ENCODE peak calls at places on chromosomes 7 and 10, in five cellular contexts. B is colonic mucosa, N is HepG2, I is stomach, S is adrenal gland. F is an unnamed sample.

GRCh38 chr7:109246330-109247077 is 676.8 kb downstream of the DNAJB9 start:
- DNase-seq in B (no peak), N (no peak), I (peak), S (no peak), F (no peak)

GRCh38 chr10:43105793-43106158 is 28.9 kb downstream of the RET start:
- DNase-seq in B (no peak), N (no peak), I (no peak), S (no peak), F (no peak)

GRCh38 chr10:101046332-101047238 is 15.2 kb upstream of the KAZALD1 start:
- DNase-seq in B (no peak), N (no peak), I (no peak), S (no peak), F (no peak)

GRCh38 chr10:11107953-11108352 is 90.3 kb downstream of the CELF2 start:
- DNase-seq in B (no peak), N (no peak), I (no peak), S (no peak), F (no peak)

GRCh38 chr7:105849122-105849855 is 27.1 kb downstream of the ATXN7L1 start:
- DNase-seq in B (no peak), N (peak), I (no peak), S (no peak), F (no peak)

GRCh38 chr7:35697414-35698175 is 2.7 kb upstream of the HERPUD2 start:
- DNase-seq in B (no peak), N (peak), I (no peak), S (no peak), F (no peak)

GRCh38 chr7:46059308-46060020 is 138.4 kb upstream of the IGFBP3 start:
- DNase-seq in B (no peak), N (no peak), I (no peak), S (no peak), F (no peak)

GRCh38 chr7:105760549-105761447 is 115.6 kb downstream of the ATXN7L1 start:
- DNase-seq in B (no peak), N (no peak), I (no peak), S (no peak), F (no peak)

GRCh38 chr10:43227911-43228782 is 38.7 kb downstream of the RASGEF1A start:
- DNase-seq in B (no peak), N (no peak), I (no peak), S (peak), F (peak)

GRCh38 chr10:123240776-123241175 is 86.6 kb downstream of the BUB3 start:
- DNase-seq in B (no peak), N (no peak), I (no peak), S (no peak), F (no peak)

GRCh38 chr10:99895867-99896266 is 113.4 kb downstream of the ABCC2 start:
- DNase-seq in B (no peak), N (no peak), I (no peak), S (no peak), F (no peak)

GRCh38 chr7:150580615-150580986 is 13.4 kb downstream of the GIMAP4 start:
- DNase-seq in B (no peak), N (peak), I (no peak), S (no peak), F (no peak)

GRCh38 chr10:30374353-30374752 is 25.3 kb upstream of the MTPAP start:
- DNase-seq in B (no peak), N (peak), I (no peak), S (no peak), F (no peak)

GRCh38 chr10:122140477-122140902 is 130.6 kb upstream of the BTBD16 start:
- DNase-seq in B (no peak), N (no peak), I (no peak), S (no peak), F (no peak)

GRCh38 chr10:110723224-110723891 is 79.2 kb downstream of the RBM20 start:
- DNase-seq in B (no peak), N (no peak), I (no peak), S (no peak), F (no peak)

GRCh38 chr7:88226886-88227516 is 7.2 kb upstream of the SRI start:
- DNase-seq in B (peak), N (peak), I (peak), S (no peak), F (no peak)

GRCh38 chr10:6493521-6494451 is 86.3 kb downstream of the PRKCQ start:
- DNase-seq in B (no peak), N (no peak), I (no peak), S (no peak), F (no peak)

GRCh38 chr7:112207106-112207592 is 654 bp downstream of the ZNF277 start:
- DNase-seq in B (peak), N (no peak), I (no peak), S (no peak), F (no peak)

GRCh38 chr10:127801302-127801701 is 64.3 kb downstream of the FOXI2 start:
- DNase-seq in B (no peak), N (no peak), I (no peak), S (no peak), F (no peak)

GRCh38 chr7:2926120-2926897 is 82.2 kb upstream of the GNA12 start:
- DNase-seq in B (no peak), N (no peak), I (no peak), S (no peak), F (peak)

GRCh38 chr7:116433246-116433645 is 66.3 kb upstream of the CAV2 start:
- DNase-seq in B (no peak), N (no peak), I (no peak), S (no peak), F (no peak)

DNA sequence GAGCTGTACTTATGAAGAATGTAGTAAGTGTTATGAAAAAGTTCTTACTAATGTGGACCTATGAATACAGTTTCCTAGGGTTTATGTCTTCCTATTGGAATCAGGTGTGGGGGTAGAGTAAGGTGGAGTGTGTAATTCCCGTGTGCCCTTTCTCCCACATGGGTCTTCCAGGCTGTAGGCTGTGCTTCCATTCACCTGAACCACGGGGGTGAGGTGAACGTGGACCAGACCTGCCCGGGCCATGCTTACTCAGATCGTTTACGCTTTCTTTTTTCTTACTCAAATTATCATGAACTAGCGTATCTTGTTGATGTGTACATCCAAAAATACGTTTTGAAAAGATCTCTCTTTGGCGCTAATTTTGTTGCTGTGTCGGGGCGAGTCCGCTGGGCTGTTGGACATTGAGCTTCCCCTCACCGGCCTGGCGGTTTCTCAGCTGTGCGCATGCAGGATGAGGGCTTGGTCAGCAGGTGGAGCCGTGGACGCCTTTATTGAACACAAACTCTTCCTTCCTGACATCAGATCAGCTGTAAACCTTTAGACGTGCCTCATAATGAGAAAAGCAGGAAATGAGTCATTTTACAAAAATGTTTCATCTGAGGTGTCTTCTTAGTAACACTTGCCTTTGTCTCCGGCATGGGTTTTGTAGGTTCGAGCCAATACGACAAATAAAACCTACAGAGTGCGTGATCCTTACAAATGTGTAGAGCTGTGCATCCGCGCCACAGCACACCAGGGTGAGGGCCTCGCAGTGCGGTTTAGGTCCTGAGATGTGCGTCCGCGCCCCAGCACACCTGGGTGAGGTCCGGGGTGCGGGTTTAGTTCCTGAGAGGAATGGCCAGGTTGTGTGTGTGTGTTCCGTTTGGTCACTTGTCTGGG is 53.8 kb downstream of the WDR37 start:
- DNase-seq in B (peak), N (peak), I (peak), S (peak), F (no peak)
- TF ChIP-seq CTCF in B (peak), N (peak), I (peak), S (peak), F (peak)

GRCh38 chr7:123581162-123581459 is 20.5 kb upstream of the ASB15 start:
- DNase-seq in B (no peak), N (no peak), I (no peak), S (no peak), F (no peak)
- TF ChIP-seq CTCF in B (peak), N (no peak), I (no peak), S (no peak), F (no peak)

DNA sequence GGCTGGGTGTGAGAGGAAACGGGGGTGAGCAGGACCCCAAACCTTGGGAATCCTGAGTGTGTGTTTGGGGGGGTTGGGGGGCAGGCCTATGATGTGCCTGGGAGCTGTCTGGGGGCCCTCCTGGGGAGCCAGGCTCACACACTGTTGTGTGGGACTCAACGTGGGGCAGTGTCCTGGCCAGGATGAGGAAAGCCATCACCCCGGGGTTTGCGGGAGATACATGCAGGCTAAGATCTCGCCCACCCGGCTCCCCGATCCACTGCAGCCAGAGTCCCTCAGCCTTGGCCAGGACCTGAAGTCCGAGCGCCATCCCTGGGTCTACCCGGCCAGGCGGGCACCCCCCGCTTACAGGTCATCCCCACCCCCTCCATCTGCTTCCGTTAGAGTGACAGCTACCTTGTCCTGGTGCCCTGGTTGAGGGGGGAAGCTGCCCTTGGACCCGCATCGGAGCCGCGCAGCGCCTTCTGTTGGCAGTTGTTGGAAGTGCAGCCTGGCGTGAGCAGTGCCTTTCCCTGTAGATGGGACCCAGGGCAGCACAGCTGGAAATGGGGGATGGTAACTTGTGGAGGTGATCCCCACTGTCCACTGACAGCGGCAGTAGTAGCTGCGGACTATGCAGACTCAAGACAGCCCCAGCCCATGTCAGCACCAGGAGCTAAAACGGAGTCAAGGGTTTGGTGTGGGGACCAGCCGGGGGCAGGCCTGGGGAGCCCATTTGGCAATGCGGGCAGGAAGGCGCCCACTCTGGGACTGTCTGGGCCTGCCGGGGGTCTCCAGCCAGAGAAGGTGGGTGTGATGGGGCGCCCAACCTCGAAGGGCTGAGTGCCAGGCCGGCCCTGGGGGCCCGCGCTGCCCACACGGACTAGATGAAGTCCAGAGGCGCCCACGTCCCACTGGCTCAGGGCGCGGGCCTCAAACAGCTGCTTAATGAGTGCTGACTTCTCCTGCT is 885.6 kb upstream of the ZNF722 start:
- DNase-seq in B (no peak), N (no peak), I (no peak), S (no peak), F (peak)
- TF ChIP-seq CTCF in B (no peak), N (no peak), I (no peak), S (no peak), F (no peak)

GRCh38 chr10:97179311-97179710 is 6.4 kb downstream of the SLIT1 start:
- DNase-seq in B (no peak), N (no peak), I (no peak), S (no peak), F (no peak)

GRCh38 chr10:97178074-97178473 is 7.7 kb downstream of the SLIT1 start:
- DNase-seq in B (no peak), N (no peak), I (no peak), S (no peak), F (no peak)

GRCh38 chr10:97180367-97180763 is 5.4 kb downstream of the SLIT1 start:
- DNase-seq in B (no peak), N (no peak), I (no peak), S (no peak), F (no peak)

GRCh38 chr10:97180986-97181385 is 4.8 kb downstream of the SLIT1 start:
- DNase-seq in B (no peak), N (no peak), I (no peak), S (no peak), F (no peak)

GRCh38 chr10:97179731-97180366 is 5.9 kb downstream of the SLIT1 start:
- DNase-seq in B (no peak), N (peak), I (no peak), S (no peak), F (no peak)
- TF ChIP-seq CTCF in B (no peak), N (peak), I (no peak), S (no peak), F (peak)

GRCh38 chr7:121798896-121799295 is 74.1 kb upstream of the PTPRZ1 start:
- DNase-seq in B (no peak), N (no peak), I (no peak), S (no peak), F (no peak)
- TF ChIP-seq CTCF in B (no peak), N (no peak), I (no peak), S (no peak), F (no peak)

DNA sequence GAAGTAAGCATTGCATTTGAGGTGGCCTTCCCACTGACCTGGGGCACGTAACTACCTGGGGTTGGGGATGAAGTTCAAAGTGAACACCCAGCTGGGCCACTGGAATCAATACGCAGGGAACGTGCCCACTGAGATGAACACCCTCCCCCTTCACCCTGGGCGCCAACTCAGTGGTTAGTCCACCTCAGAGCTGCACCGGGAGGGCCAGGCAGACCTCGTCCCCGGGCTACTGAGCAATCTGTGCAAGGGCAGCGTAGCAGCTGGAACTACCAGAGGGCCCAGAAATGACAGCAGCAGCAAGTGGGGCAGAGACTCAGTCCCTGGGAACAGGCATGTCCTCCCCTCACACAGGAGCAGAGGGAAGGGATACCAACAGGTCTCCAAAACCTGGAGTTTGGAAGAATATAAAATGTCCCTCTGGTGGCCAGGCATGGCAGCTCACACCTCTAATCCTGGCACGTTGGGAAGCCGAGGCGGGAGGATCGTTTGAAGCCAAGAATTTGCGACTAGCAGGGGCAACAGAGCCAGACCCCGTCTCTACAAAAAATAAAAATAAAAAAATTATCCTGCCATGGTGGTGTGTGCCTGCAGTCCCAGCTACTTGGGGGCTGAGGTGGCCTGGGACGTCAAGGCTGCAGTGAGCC is 143.9 kb downstream of the SH3PXD2A start:
- DNase-seq in B (no peak), N (no peak), I (no peak), S (no peak), F (no peak)
- TF ChIP-seq CTCF in B (no peak), N (no peak), I (no peak), S (no peak), F (peak)

GRCh38 chr7:139505563-139505962 is 17.9 kb upstream of the CLEC2L start:
- DNase-seq in B (no peak), N (peak), I (no peak), S (no peak), F (no peak)
- TF ChIP-seq CTCF in B (no peak), N (peak), I (no peak), S (no peak), F (peak)

DNA sequence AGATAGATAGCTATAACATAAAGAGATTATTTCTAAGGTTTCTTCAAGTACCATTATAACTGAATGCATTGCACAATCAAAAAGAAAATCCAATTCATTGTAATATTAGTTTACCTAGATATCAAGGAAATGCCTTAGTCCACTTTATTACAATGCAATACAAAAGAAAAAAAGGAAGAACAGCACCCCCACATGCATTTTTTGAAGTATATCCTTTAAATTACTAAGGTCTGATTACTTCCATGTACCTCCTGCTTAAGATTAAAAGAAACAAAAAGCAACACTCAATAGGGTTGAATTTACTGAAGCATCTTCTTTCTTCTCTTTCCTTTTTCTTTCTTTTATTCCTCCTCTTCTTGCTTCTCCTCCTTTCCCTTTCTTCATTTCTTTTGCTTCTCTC is 973.8 kb upstream of the LRRTM3 start:
- DNase-seq in B (no peak), N (no peak), I (no peak), S (no peak), F (no peak)
- TF ChIP-seq CTCF in B (no peak), N (no peak), I (no peak), S (no peak), F (no peak)

F was measured in osteocyte.